ENCODE peak calls at places on chromosomes 11 and 22, in eight cellular contexts. Y, F, K, H, R, V, Q and P are unnamed samples.

GRCh38 chr11:9090488-9091043 is 833 bp downstream of the SCUBE2 start:
- DNase-seq in V (no peak), Q (no peak), R (no peak), Y (no peak), H (no peak), F (no peak), K (no peak), P (no peak)

GRCh38 chr22:49568751-49569285 is 258.9 kb downstream of the BRD1 start:
- DNase-seq in V (no peak), H (no peak), R (no peak), K (no peak), F (peak), Q (no peak), Y (no peak), P (no peak)

GRCh38 chr11:132312616-132313210 is 942.3 kb downstream of the NTM start:
- DNase-seq in R (peak), F (no peak), V (peak), H (no peak), Y (no peak), Q (no peak), K (peak), P (peak)

GRCh38 chr22:46068908-46069481 is 81.3 kb upstream of the PPARA start:
- DNase-seq in Q (peak), K (no peak), H (no peak), V (no peak), R (no peak), Y (no peak), F (peak), P (no peak)

GRCh38 chr22:23306438-23306921 is 126.2 kb downstream of the BCR start:
- DNase-seq in K (no peak), H (no peak), Q (no peak), Y (peak), R (no peak), V (no peak), F (peak), P (no peak)

GRCh38 chr22:42752912-42753311 is 32.2 kb upstream of the A4GALT start:
- DNase-seq in H (no peak), R (no peak), K (no peak), F (no peak), Q (no peak), V (no peak), Y (no peak), P (no peak)

GRCh38 chr22:44391026-44391425 is 78.3 kb upstream of the SHISAL1 start:
- DNase-seq in R (no peak), Q (no peak), F (peak), H (no peak), V (no peak), K (no peak), Y (no peak), P (no peak)

GRCh38 chr11:76120513-76121081 is 85.7 kb downstream of the WNT11 start:
- DNase-seq in K (peak), H (no peak), F (no peak), Q (no peak), V (no peak), Y (no peak), R (no peak), P (no peak)

GRCh38 chr11:118176400-118177134 is at the start of gene SCN2B:
- DNase-seq in V (no peak), F (no peak), H (no peak), K (peak), R (no peak), Q (no peak), Y (no peak), P (peak)